ENCODE peak calls at places on chromosome 17, in seven cellular contexts. W, Y, P, Z, N, O and X are unnamed samples.

GRCh38 chr17:69175812-69176517 is 34.3 kb upstream of the ABCA6 start:
- DNase-seq in Y (no peak), N (no peak), Z (no peak), W (peak), O (peak), P (no peak), X (no peak)

GRCh38 chr17:74212262-74212912 is 984 bp upstream of the TTYH2 start:
- DNase-seq in P (peak), Y (no peak), W (no peak), N (no peak), O (no peak), Z (peak), X (peak)

GRCh38 chr17:17888821-17889220 is 52.0 kb upstream of the SREBF1 start:
- DNase-seq in Z (no peak), P (no peak), Y (no peak), W (no peak), O (peak), N (no peak), X (no peak)

GRCh38 chr17:50833396-50834125 is 1.8 kb upstream of the WFIKKN2 start:
- DNase-seq in Y (no peak), N (no peak), W (no peak), P (peak), O (no peak), Z (no peak), X (no peak)

GRCh38 chr17:8206536-8206935 is 3.8 kb downstream of the AURKB start:
- DNase-seq in P (no peak), Y (no peak), O (no peak), N (no peak), Z (no peak), W (no peak), X (no peak)

GRCh38 chr17:14481664-14482063 is 180.8 kb downstream of the HS3ST3B1 start:
- DNase-seq in Y (no peak), O (no peak), P (no peak), W (no peak), N (no peak), Z (no peak), X (no peak)

GRCh38 chr17:1374426-1375177 is 25.4 kb downstream of the YWHAE start:
- DNase-seq in P (no peak), Y (no peak), W (no peak), Z (no peak), O (no peak), N (no peak), X (no peak)

GRCh38 chr17:79335456-79335855 is 260.8 kb downstream of the ENGASE start:
- DNase-seq in N (no peak), P (no peak), Z (no peak), W (no peak), O (no peak), Y (no peak), X (no peak)

GRCh38 chr17:60139438-60140285 is 10.1 kb upstream of the CA4 start:
- DNase-seq in P (peak), N (no peak), Y (peak), W (peak), Z (peak), O (peak), X (peak)

GRCh38 chr17:28579526-28579925 is 2.8 kb upstream of the ALDOC start:
- DNase-seq in N (no peak), Z (no peak), W (no peak), P (no peak), Y (no peak), O (no peak), X (no peak)

GRCh38 chr17:79944251-79944812 is 91.3 kb downstream of the TBC1D16 start:
- DNase-seq in Z (no peak), Y (no peak), W (no peak), N (no peak), P (no peak), O (no peak), X (no peak)

GRCh38 chr17:45994228-45994627 is 4.8 kb upstream of the STH start:
- DNase-seq in W (no peak), P (no peak), Z (no peak), O (no peak), N (no peak), Y (no peak), X (no peak)

GRCh38 chr17:19456016-19456927 is 45.2 kb downstream of the RNF112 start:
- DNase-seq in O (no peak), N (peak), W (no peak), Y (no peak), Z (no peak), P (no peak), X (no peak)

GRCh38 chr17:45287526-45288264 is 25.8 kb upstream of the SPATA32 start:
- DNase-seq in W (no peak), Z (no peak), P (no peak), O (no peak), N (no peak), Y (no peak), X (no peak)

GRCh38 chr17:66799839-66800537 is 34.9 kb upstream of the CACNG5 start:
- DNase-seq in Z (no peak), Y (no peak), P (peak), O (no peak), N (no peak), W (no peak), X (peak)

GRCh38 chr17:6862822-6863221 is 31.3 kb upstream of the TEKT1 start:
- DNase-seq in W (no peak), Y (no peak), N (no peak), Z (no peak), P (no peak), O (no peak), X (no peak)

GRCh38 chr17:65783845-65784334 is 222.4 kb upstream of the AXIN2 start:
- DNase-seq in W (peak), Z (no peak), O (peak), Y (no peak), P (no peak), N (no peak), X (peak)

GRCh38 chr17:76736349-76737081 is 616 bp downstream of the SRSF2 start:
- DNase-seq in Y (peak), Z (peak), N (peak), O (no peak), W (peak), P (peak), X (peak)
- TF ChIP-seq EP300 in Y (no peak), Z (no peak), N (no peak), O (no peak), W (no peak), P (no peak), X (no peak)

GRCh38 chr17:81860756-81861568 is 627 bp upstream of the P4HB start:
- DNase-seq in P (peak), Y (peak), Z (peak), N (peak), W (peak), O (peak), X (peak)

GRCh38 chr17:81858170-81858966 is 2.0 kb downstream of the P4HB start:
- DNase-seq in Z (no peak), Y (no peak), P (no peak), N (no peak), O (no peak), W (no peak), X (no peak)

GRCh38 chr17:81863123-81863675 is 2.9 kb upstream of the P4HB start:
- DNase-seq in Y (no peak), W (no peak), N (no peak), O (no peak), P (no peak), Z (no peak), X (no peak)

GRCh38 chr17:81858967-81859905 is 1.1 kb downstream of the P4HB start:
- DNase-seq in O (no peak), W (no peak), Y (no peak), N (no peak), P (no peak), Z (no peak), X (no peak)

DNA sequence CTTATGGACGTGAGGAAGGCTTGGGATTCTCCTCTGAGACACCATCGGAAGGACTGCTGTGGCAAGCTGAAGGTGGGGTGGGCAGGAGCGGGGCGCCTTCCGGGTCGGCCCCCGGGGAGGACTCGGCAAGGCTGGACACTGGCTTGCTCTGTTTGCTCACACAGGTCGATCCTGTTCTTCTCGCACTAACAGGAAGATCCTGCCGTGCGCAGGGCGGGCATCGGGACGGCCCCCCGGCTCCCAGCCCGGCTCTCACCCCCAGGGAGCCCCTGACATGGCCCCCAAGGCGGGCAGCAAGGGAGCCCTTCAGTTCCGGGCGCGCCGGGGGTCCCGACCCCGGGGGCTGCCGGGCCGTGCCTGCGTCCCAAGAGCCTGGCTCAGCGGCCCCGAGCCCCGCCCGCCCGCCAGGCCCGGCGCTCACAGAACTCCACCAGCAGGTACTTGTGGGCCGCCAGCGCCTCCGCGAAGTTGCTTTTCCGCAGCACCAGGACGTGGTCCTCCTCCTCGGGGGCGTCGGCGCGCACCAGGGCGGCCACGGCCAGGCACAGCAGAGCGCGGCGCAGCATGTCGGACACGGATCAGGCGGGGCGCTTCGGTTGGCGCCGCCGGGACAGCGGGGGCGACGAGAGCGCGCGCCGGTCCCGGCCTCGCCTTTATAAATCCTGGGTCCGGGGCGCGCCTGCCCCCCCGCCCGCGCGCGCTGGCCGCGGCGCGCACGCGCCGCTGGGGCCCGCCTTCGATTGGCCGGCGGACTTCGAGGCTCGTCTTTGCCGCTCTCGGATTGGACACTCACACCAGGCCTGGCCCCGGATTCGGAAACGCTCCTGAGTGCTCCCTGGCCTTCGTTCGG is at the start of gene P4HB:
- DNase-seq in W (no peak), Y (no peak), Z (peak), N (no peak), O (no peak), P (no peak), X (peak)
- TF ChIP-seq CTCF in W (no peak), Y (no peak), Z (no peak), N (no peak), O (no peak), P (no peak), X (no peak)

GRCh38 chr17:55435408-55435807 is 13.8 kb upstream of the MMD start:
- DNase-seq in O (no peak), Z (no peak), N (no peak), P (no peak), W (no peak), Y (no peak), X (no peak)

GRCh38 chr17:55434721-55435120 is 13.1 kb upstream of the MMD start:
- DNase-seq in N (no peak), Y (no peak), W (no peak), P (no peak), Z (no peak), O (no peak), X (no peak)

GRCh38 chr17:55433029-55433628 is 11.5 kb upstream of the MMD start:
- DNase-seq in W (peak), Y (no peak), P (no peak), O (peak), N (no peak), Z (no peak), X (no peak)

GRCh38 chr17:55432358-55433028 is 10.9 kb upstream of the MMD start:
- DNase-seq in P (no peak), Y (no peak), N (no peak), O (no peak), Z (no peak), W (no peak), X (no peak)

DNA sequence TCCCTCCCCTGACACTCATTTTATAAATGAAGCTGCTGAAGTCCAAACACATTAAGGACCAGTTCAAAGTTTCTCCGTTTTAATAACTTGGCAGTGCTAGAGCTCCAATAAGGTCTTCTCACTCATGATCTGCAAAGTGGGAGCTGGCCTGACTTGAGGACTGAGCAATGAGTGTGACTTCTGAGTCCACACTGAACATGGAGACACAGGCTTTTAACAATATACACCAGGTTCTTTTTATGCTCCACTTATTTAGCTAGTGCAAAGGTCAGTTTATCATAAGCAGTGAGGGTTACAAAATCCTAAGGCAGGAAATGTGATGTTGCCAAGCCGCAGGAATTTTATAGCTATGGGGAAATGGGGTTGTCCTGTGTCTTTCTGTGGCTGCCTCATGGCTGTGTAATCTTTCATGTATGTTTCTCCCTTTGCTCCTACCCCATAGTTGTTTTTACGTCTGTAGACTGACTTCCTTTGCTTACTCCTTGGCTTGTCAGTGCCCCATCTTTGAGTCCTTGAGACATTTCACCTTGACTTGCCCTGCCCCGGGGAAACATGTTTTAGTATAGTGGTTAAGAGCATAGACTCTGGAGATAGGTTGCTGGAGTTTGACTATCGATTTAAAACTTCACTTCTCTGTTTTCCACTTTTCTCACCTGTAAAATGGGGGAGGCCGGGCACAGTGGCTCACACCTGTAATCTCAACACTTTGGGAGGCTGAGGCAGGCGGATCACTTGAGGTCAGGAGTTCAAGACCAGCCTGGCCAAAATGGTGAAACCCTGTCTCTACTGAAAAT is 12.2 kb upstream of the MMD start:
- DNase-seq in P (peak), Y (peak), W (peak), O (peak), Z (no peak), N (no peak), X (peak)
- H3K27ac ChIP-seq in P (peak), Y (peak), W (peak), O (peak), Z (no peak), N (peak), X (peak)

DNA sequence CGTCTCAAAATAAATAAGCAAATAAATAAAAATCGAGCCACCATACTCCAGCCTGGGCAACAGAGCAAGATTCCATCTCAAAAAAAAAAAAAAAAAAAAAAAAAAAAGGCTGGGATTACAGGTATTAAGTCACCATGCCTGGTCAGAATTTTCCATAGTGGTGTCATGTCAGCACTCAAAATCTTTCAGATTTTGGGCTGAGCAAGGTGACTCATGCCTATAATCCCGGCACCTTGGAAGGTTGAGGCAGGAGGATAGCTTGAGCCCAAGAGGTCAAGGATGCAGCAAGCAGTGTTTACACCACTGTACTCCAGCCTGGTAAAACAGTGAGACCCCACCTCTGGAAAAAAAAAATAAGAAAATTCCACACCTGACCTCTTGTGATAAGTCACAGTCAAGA is 52.2 kb downstream of the FBXL20 start:
- DNase-seq in N (no peak), W (no peak), Y (no peak), Z (no peak), O (no peak), P (no peak), X (no peak)
- TF ChIP-seq EP300 in N (no peak), W (no peak), Y (no peak), Z (no peak), O (no peak), P (no peak), X (no peak)

GRCh38 chr17:12622726-12623125 is 43.0 kb upstream of the MYOCD start:
- DNase-seq in P (no peak), Y (no peak), W (no peak), Z (no peak), O (no peak), N (no peak), X (no peak)

GRCh38 chr17:12624221-12624620 is 41.5 kb upstream of the MYOCD start:
- DNase-seq in P (no peak), W (no peak), N (no peak), Z (no peak), Y (no peak), O (no peak), X (no peak)

GRCh38 chr17:12620200-12620720 is 45.4 kb upstream of the MYOCD start:
- DNase-seq in N (no peak), O (no peak), Y (no peak), P (no peak), W (no peak), Z (no peak), X (no peak)

GRCh38 chr17:12625092-12625491 is 40.6 kb upstream of the MYOCD start:
- DNase-seq in Y (no peak), W (no peak), O (no peak), N (no peak), P (no peak), Z (no peak), X (no peak)

DNA sequence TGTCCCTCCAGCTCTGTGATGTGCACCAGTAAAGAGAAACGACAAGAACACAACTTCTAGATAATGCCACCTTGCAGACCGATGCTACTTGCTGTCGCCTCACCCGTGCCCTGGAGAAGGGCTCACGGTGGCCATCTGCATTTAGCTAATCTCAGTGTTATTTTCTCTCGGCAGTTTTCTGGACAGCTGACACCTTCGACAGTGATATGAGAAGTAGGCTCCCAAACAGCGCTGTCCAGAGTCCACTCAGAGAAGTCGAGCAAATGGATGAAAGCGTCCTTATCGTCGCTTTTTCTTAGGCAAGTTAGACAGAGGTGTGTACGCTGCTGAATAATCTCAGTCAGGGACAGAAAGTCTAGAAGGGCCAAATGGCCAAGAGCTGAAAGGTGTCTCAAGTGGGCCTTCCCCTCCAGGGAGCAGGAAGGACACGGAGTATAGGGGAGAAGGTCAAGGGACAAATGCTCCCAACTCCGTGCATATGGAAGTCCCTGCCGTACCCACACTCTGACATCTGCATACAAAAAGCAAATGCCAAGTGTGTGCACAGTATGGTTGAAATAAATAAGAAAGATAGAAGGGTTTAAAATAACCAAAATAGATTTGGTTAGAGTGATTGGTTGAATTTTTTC is 42.4 kb upstream of the MYOCD start:
- DNase-seq in O (no peak), N (no peak), P (no peak), Z (no peak), W (no peak), Y (no peak), X (no peak)
- TF ChIP-seq CTCF in O (no peak), N (no peak), P (no peak), Z (no peak), W (no peak), Y (no peak), X (no peak)

DNA sequence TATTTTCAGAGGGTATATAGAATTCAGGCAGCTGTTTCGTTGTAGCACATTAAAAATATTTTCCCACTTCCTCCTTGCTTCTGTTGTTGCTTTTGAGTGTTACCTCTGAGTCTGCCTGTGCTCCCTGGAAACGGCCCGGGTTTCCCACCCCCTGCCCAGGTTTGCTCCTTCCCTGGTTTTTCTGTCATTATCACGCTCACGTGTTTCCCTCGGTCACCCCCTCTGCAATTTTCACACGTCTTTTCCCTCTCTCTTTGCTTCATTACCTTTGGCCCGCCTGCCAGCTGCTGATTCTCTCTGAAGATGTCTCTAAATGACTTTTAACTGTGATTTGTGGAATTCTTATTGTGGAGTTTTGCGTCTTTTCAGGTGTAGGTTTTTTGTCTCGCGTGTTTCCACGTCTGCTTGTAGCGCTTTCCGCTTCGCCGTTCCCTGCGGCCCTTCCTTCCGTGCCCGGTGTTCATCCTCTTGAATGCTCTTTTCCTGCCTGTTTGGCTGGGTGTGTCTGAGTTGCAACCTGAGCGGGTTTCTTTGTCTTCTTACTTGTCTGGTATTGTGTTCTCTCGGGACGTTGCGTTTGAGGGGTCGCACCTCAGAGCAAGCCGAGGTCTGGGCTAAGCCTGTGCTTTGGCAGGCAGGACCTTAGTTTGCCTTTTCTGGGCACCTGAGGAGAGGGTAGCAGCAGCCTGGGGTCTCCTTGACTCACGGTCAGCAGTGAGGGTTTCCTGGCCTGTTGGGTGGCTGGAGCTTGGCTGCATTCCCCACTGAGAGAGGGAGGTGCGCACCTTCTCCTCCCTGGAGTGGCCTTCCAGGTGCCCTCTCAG is 96.3 kb upstream of the ZNF750 start:
- DNase-seq in N (no peak), W (no peak), Y (peak), O (no peak), Z (no peak), P (peak), X (no peak)
- H3K27ac ChIP-seq in N (no peak), W (no peak), Y (no peak), O (no peak), Z (no peak), P (no peak), X (no peak)

DNA sequence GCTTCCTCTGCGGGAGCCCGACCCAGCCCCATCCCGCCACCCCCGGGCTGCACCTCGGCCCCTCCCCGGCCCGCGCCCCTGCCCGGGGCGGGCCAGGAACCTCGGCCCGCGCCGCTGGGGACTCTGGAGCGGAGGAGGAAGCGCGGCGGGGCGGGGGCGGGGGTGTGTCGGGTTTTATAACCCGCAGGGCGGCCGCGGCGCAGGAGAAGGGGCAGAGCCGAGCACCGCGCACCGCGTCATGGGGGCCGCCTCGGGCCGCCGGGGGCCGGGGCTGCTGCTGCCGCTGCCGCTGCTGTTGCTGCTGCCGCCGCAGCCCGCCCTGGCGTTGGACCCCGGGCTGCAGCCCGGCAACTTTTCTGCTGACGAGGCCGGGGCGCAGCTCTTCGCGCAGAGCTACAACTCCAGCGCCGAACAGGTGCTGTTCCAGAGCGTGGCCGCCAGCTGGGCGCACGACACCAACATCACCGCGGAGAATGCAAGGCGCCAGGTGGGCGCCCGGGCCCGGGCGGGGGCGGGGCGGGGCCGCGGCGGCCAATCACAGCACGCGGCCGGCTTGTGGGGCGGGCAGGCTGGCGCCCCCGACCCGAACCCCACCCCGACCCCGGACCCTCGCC is at the start of gene ACE:
- DNase-seq in P (no peak), Y (peak), Z (peak), O (peak), W (no peak), N (no peak), X (peak)
- TF ChIP-seq EP300 in P (no peak), Y (no peak), Z (no peak), O (no peak), W (no peak), N (no peak), X (no peak)